ENCODE peak calls at places on chromosomes 1 and 21, in seven cellular contexts. U is hepatocyte, T is SK-N-SH, X is bronchial epithelial cell, G is OCI-LY7, M is body of pancreas, R is uterus. P is an unnamed sample.

GRCh38 chr21:9750341-9751086 is 770.9 kb upstream of the TPTE start:
- DNase-seq in U (no peak), T (no peak), X (no peak), G (no peak), M (no peak), R (no peak), P (no peak)

GRCh38 chr1:185349556-185349955 is 32.5 kb upstream of the IVNS1ABP start:
- DNase-seq in U (no peak), T (no peak), X (no peak), G (no peak), M (no peak), R (no peak), P (no peak)

GRCh38 chr1:186550832-186551231 is 89.9 kb upstream of the PDC start:
- DNase-seq in U (no peak), T (no peak), X (no peak), G (no peak), M (no peak), R (no peak), P (no peak)

GRCh38 chr1:245116131-245116530 is 38.7 kb upstream of the KIF26B start:
- DNase-seq in U (no peak), T (no peak), X (no peak), G (no peak), M (no peak), R (no peak), P (no peak)

GRCh38 chr1:241579434-241579833 is 47.3 kb downstream of the KMO start:
- DNase-seq in U (no peak), T (no peak), X (no peak), G (no peak), M (no peak), R (no peak), P (no peak)

GRCh38 chr1:61782771-61783170 is 40.5 kb downstream of the PATJ start:
- DNase-seq in U (no peak), T (no peak), X (no peak), G (no peak), M (no peak), R (no peak), P (no peak)

GRCh38 chr1:28811766-28812668 is at the start of gene OPRD1:
- DNase-seq in U (no peak), T (peak; percentile 79), X (no peak), G (no peak), M (no peak), R (no peak), P (peak; percentile 92)

GRCh38 chr21:38308010-38308784 is 51.4 kb downstream of the KCNJ15 start:
- DNase-seq in U (no peak), T (no peak), X (no peak), G (no peak), M (peak; percentile 33), R (no peak), P (no peak)

GRCh38 chr1:214404154-214404553 is 123.2 kb downstream of the SMYD2 start:
- DNase-seq in U (no peak), T (no peak), X (peak; percentile 84), G (no peak), M (no peak), R (no peak), P (no peak)

GRCh38 chr1:2948751-2949680 is 72.3 kb upstream of the ACTRT2 start:
- DNase-seq in U (no peak), T (no peak), X (no peak), G (no peak), M (no peak), R (no peak), P (no peak)

GRCh38 chr1:175005085-175005783 is 5.5 kb downstream of the CACYBP start:
- DNase-seq in U (no peak), T (no peak), X (peak; percentile 18), G (no peak), M (no peak), R (no peak), P (no peak)

GRCh38 chr1:187654635-187655034 is 825.9 kb downstream of the PLA2G4A start:
- DNase-seq in U (no peak), T (no peak), X (peak; percentile 38), G (no peak), M (no peak), R (no peak), P (no peak)

GRCh38 chr1:154407021-154407865 is 2.1 kb downstream of the IL6R start:
- DNase-seq in U (no peak), T (no peak), X (peak; percentile 89), G (peak; percentile 63), M (peak; percentile 51), R (no peak), P (no peak)

GRCh38 chr1:47432071-47433036 is 5.5 kb upstream of the FOXD2 start:
- DNase-seq in U (peak; percentile 93), T (peak; percentile 82), X (peak; percentile 81), G (peak; percentile 28), M (peak; percentile 84), R (peak; percentile 62), P (peak; percentile 84)

GRCh38 chr1:176754663-176755062 is 291.7 kb downstream of the PAPPA2 start:
- DNase-seq in U (no peak), T (peak; percentile 22), X (no peak), G (no peak), M (no peak), R (no peak), P (no peak)

GRCh38 chr1:174058639-174059038 is 36.5 kb upstream of the RC3H1 start:
- DNase-seq in U (no peak), T (no peak), X (no peak), G (no peak), M (no peak), R (no peak), P (no peak)

GRCh38 chr21:25572895-25573310 is 34.4 kb downstream of the MRPL39 start:
- DNase-seq in U (no peak), T (no peak), X (no peak), G (peak; percentile 56), M (no peak), R (no peak), P (no peak)

GRCh38 chr1:72075411-72075810 is 206.9 kb downstream of the NEGR1 start:
- DNase-seq in U (no peak), T (no peak), X (no peak), G (no peak), M (no peak), R (no peak), P (no peak)

GRCh38 chr21:33384851-33385331 is 18.3 kb upstream of the IFNGR2 start:
- DNase-seq in U (no peak), T (no peak), X (no peak), G (peak; percentile 28), M (no peak), R (no peak), P (no peak)

GRCh38 chr1:214902636-214903320 is 179.8 kb upstream of the KCNK2 start:
- DNase-seq in U (no peak), T (no peak), X (peak; percentile 94), G (no peak), M (no peak), R (no peak), P (no peak)

GRCh38 chr1:207619833-207620572 is 24.9 kb upstream of the CR1L start:
- DNase-seq in U (peak; percentile 73), T (peak; percentile 45), X (peak; percentile 55), G (peak; percentile 67), M (peak; percentile 42), R (no peak), P (peak; percentile 40)

GRCh38 chr1:38064232-38064903 is 17.8 kb upstream of the POU3F1 start:
- DNase-seq in U (no peak), T (no peak), X (peak; percentile 82), G (no peak), M (no peak), R (no peak), P (peak; percentile 73)

GRCh38 chr1:160584784-160585183 is 5.5 kb upstream of the CD84 start:
- DNase-seq in U (no peak), T (no peak), X (no peak), G (no peak), M (no peak), R (no peak), P (no peak)

GRCh38 chr1:29629401-29629800 is 393.1 kb downstream of the PTPRU start:
- DNase-seq in U (no peak), T (no peak), X (no peak), G (no peak), M (no peak), R (no peak), P (no peak)

GRCh38 chr1:21344750-21345443 is 54.6 kb upstream of the ECE1 start:
- DNase-seq in U (no peak), T (peak; percentile 60), X (no peak), G (no peak), M (no peak), R (no peak), P (peak; percentile 70)

GRCh38 chr1:235327559-235328270 is at the start of gene ARID4B:
- DNase-seq in U (no peak), T (peak; percentile 95), X (no peak), G (no peak), M (no peak), R (peak; percentile 82), P (peak; percentile 95)

GRCh38 chr1:235330918-235331285 is 2.5 kb downstream of the GGPS1 start:
- DNase-seq in U (no peak), T (no peak), X (no peak), G (no peak), M (no peak), R (no peak), P (no peak)

GRCh38 chr1:235329139-235329808 is 904 bp downstream of the GGPS1 start:
- DNase-seq in U (peak; percentile 64), T (peak; percentile 24), X (peak; percentile 47), G (peak; percentile 84), M (peak; percentile 51), R (peak; percentile 23), P (no peak)

GRCh38 chr1:235326719-235327558 is 1.0 kb downstream of the ARID4B start:
- DNase-seq in U (peak; percentile 58), T (peak; percentile 70), X (peak; percentile 26), G (peak; percentile 73), M (peak; percentile 42), R (peak; percentile 21), P (peak; percentile 67)

GRCh38 chr1:235328271-235329138 is at the start of gene GGPS1:
- DNase-seq in U (peak; percentile 99), T (peak; percentile 92), X (peak; percentile 99), G (peak; percentile 100), M (peak; percentile 99), R (peak; percentile 98), P (peak; percentile 95)
- H3K4me3 ChIP-seq in U (peak within 1 kb of the TSS; percentile 83), T (peak within 1 kb of the TSS; percentile 86), X (peak within 1 kb of the TSS; percentile 89), G (peak within 1 kb of the TSS; percentile 96), M (peak within 1 kb of the TSS; percentile 93), R (peak within 1 kb of the TSS; percentile 86), P (peak within 1 kb of the TSS; percentile 97)

GRCh38 chr1:226400519-226401406 is 7.1 kb downstream of the PARP1 start:
- DNase-seq in U (no peak), T (no peak), X (no peak), G (no peak), M (no peak), R (no peak), P (no peak)
- H3K36me3 ChIP-seq in U (no peaks in the 10 kb centered on the region), T (peaks cover 16% of the 10 kb centered on the region), X (peaks cover 9% of the 10 kb centered on the region), G (peaks cover 99% of the 10 kb centered on the region), M (peaks cover 11% of the 10 kb centered on the region), R (no peaks in the 10 kb centered on the region), P (peaks cover 23% of the 10 kb centered on the region)

DNA sequence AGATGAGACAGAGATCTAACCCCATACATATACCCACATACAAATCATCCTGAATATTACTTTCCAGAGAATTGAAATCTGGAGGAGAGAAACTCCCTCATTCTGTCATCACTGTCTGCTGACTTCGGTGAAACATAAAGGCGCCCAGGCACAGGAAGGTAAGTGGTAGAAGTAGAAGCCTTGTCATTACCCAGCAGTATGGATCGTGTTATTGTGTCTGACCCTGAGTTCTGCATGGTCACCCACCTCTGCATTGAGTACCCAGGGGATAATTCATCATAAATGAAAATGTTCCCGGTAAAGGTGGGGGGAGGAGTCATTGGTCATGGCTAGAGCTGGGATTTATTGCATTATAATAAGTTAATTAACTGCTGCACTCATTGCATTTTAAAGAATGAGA is 342.6 kb upstream of the PKN2 start:
- DNase-seq in U (no peak), T (no peak), X (no peak), G (no peak), M (no peak), R (no peak), P (no peak)
- H3K4me3 ChIP-seq in U (no peak overlapping the region), T (no peak overlapping the region), X (no peak overlapping the region), G (no peak overlapping the region), M (no peak overlapping the region), R (no peak overlapping the region), P (no peak overlapping the region)

GRCh38 chr1:230679131-230679530 is 34.8 kb downstream of the AGT start:
- DNase-seq in U (no peak), T (no peak), X (no peak), G (no peak), M (no peak), R (no peak), P (no peak)
- H3K36me3 ChIP-seq in U (peaks cover 7% of the 10 kb centered on the region), T (peaks cover 54% of the 10 kb centered on the region), X (peaks cover 2% of the 10 kb centered on the region), G (peaks cover 94% of the 10 kb centered on the region), M (no peaks in the 10 kb centered on the region), R (no peaks in the 10 kb centered on the region), P (peaks cover 18% of the 10 kb centered on the region)